ENCODE peak calls at places on chromosomes 7 and 10, in six cellular contexts. One of them, this sample, is unnamed.

GRCh38 chr7:75985518-75986146 is 8.8 kb downstream of the TMEM120A start:
- DNase-seq in OCI-LY7: no peak
- DNase-seq in GM23338: no peak
- DNase-seq in SK-N-SH: peak
- DNase-seq in neural progenitor cell: no peak
- DNase-seq in hepatocyte: peak
- DNase-seq in this sample: no peak

GRCh38 chr7:100000239-100000638 is 15.2 kb upstream of the ZKSCAN1 start:
- DNase-seq in GM23338: no peak
- DNase-seq in OCI-LY7: no peak
- DNase-seq in SK-N-SH: no peak
- DNase-seq in neural progenitor cell: no peak
- DNase-seq in hepatocyte: no peak
- DNase-seq in this sample: no peak

GRCh38 chr7:13792208-13792607 is 197.3 kb downstream of the ETV1 start:
- DNase-seq in hepatocyte: no peak
- DNase-seq in OCI-LY7: no peak
- DNase-seq in GM23338: no peak
- DNase-seq in SK-N-SH: peak
- DNase-seq in neural progenitor cell: no peak
- DNase-seq in this sample: no peak

GRCh38 chr7:34396437-34397064 is 261.5 kb upstream of the NPSR1 start:
- DNase-seq in neural progenitor cell: no peak
- DNase-seq in hepatocyte: no peak
- DNase-seq in OCI-LY7: no peak
- DNase-seq in SK-N-SH: no peak
- DNase-seq in GM23338: no peak
- DNase-seq in this sample: no peak

GRCh38 chr10:14751576-14752330 is 22.9 kb downstream of the FAM107B start:
- DNase-seq in SK-N-SH: no peak
- DNase-seq in hepatocyte: peak
- DNase-seq in GM23338: peak
- DNase-seq in OCI-LY7: peak
- DNase-seq in neural progenitor cell: no peak
- DNase-seq in this sample: peak

GRCh38 chr7:103316378-103316941 is 19.2 kb downstream of the PMPCB start:
- DNase-seq in OCI-LY7: no peak
- DNase-seq in GM23338: no peak
- DNase-seq in neural progenitor cell: no peak
- DNase-seq in hepatocyte: no peak
- DNase-seq in SK-N-SH: no peak
- DNase-seq in this sample: no peak

GRCh38 chr7:88167223-88167622 is 52.6 kb downstream of the SRI start:
- DNase-seq in GM23338: no peak
- DNase-seq in hepatocyte: no peak
- DNase-seq in neural progenitor cell: peak
- DNase-seq in SK-N-SH: peak
- DNase-seq in OCI-LY7: no peak
- DNase-seq in this sample: no peak

GRCh38 chr7:128084896-128085608 is 53.8 kb upstream of the LRRC4 start:
- DNase-seq in hepatocyte: no peak
- DNase-seq in OCI-LY7: no peak
- DNase-seq in GM23338: no peak
- DNase-seq in neural progenitor cell: no peak
- DNase-seq in SK-N-SH: peak
- DNase-seq in this sample: no peak

GRCh38 chr7:119935418-119936025 is 337.5 kb upstream of the KCND2 start:
- DNase-seq in neural progenitor cell: peak
- DNase-seq in OCI-LY7: peak
- DNase-seq in GM23338: peak
- DNase-seq in SK-N-SH: peak
- DNase-seq in hepatocyte: peak
- DNase-seq in this sample: peak

GRCh38 chr10:25504306-25504705 is 329.5 kb downstream of the GPR158 start:
- DNase-seq in SK-N-SH: no peak
- DNase-seq in neural progenitor cell: no peak
- DNase-seq in GM23338: no peak
- DNase-seq in hepatocyte: no peak
- DNase-seq in OCI-LY7: no peak
- DNase-seq in this sample: no peak

GRCh38 chr10:61492596-61492995 is 39.4 kb upstream of the TMEM26 start:
- DNase-seq in SK-N-SH: no peak
- DNase-seq in neural progenitor cell: no peak
- DNase-seq in GM23338: no peak
- DNase-seq in hepatocyte: no peak
- DNase-seq in OCI-LY7: no peak
- DNase-seq in this sample: no peak

GRCh38 chr7:142332421-142332820 is 74.6 kb upstream of the PRSS58 start:
- DNase-seq in GM23338: no peak
- DNase-seq in hepatocyte: no peak
- DNase-seq in OCI-LY7: no peak
- DNase-seq in SK-N-SH: no peak
- DNase-seq in neural progenitor cell: no peak
- DNase-seq in this sample: no peak

DNA sequence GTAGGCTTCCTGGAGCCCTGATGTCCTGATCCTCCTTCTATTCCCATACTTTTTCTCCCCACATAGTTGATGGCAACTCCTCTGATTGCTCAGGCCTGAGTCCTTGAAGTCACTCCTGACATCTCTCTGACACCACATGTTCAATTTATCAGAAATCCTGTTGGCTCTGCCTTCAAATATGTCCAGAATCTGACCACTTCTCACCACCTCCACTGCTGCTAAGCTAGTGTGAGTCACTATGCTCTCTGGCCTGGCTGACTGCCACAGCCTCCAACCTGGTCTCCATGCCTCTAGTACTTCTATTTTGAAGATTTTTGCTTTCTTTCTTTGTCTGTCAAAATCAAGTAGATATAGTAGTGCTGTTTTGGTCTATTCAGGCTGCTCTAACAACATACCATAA is 53.0 kb downstream of the TMEM229A start:
- DNase-seq in OCI-LY7: no peak
- DNase-seq in GM23338: no peak
- DNase-seq in neural progenitor cell: no peak
- DNase-seq in hepatocyte: peak
- DNase-seq in SK-N-SH: no peak
- DNase-seq in this sample: no peak
- TF ChIP-seq EZH2phosphoT487 in OCI-LY7: no peak
- TF ChIP-seq EZH2phosphoT487 in GM23338: no peak
- TF ChIP-seq EZH2phosphoT487 in neural progenitor cell: no peak
- TF ChIP-seq EZH2phosphoT487 in hepatocyte: no peak
- TF ChIP-seq EZH2phosphoT487 in SK-N-SH: no peak
- TF ChIP-seq EZH2phosphoT487 in this sample: no peak

DNA sequence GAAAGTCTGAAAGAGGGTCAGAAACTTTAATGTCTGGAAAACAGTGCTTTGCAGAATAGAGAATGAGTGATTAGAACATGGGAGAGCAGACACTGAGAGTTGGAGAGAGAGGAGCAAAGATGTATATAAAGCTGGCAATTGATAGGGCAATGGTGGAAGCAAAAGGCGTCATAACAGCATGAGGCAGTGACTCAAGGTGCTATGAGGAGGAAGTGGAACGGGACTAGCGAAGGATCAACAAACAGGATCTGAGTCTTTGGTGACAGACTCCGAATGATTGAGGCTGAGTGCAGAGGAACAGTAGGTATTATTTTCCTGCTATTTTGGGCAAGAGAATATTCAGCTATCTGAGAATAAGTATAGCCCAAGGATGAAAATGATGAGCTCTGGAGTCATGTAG is 20.1 kb upstream of the ATE1 start:
- DNase-seq in neural progenitor cell: no peak
- DNase-seq in hepatocyte: no peak
- DNase-seq in OCI-LY7: no peak
- DNase-seq in SK-N-SH: no peak
- DNase-seq in GM23338: no peak
- DNase-seq in this sample: no peak
- H3K4me2 ChIP-seq in neural progenitor cell: no peak
- H3K4me2 ChIP-seq in hepatocyte: no peak
- H3K4me2 ChIP-seq in OCI-LY7: no peak
- H3K4me2 ChIP-seq in SK-N-SH: no peak
- H3K4me2 ChIP-seq in GM23338: no peak
- H3K4me2 ChIP-seq in this sample: no peak

GRCh38 chr10:129094813-129095212 is 372.2 kb upstream of the MGMT start:
- DNase-seq in GM23338: no peak
- DNase-seq in SK-N-SH: no peak
- DNase-seq in OCI-LY7: no peak
- DNase-seq in hepatocyte: no peak
- DNase-seq in neural progenitor cell: no peak
- DNase-seq in this sample: no peak

GRCh38 chr10:129093641-129094040 is 373.4 kb upstream of the MGMT start:
- DNase-seq in OCI-LY7: no peak
- DNase-seq in SK-N-SH: no peak
- DNase-seq in hepatocyte: no peak
- DNase-seq in GM23338: no peak
- DNase-seq in neural progenitor cell: no peak
- DNase-seq in this sample: no peak

GRCh38 chr10:129096340-129096984 is 370.6 kb upstream of the MGMT start:
- DNase-seq in hepatocyte: peak
- DNase-seq in SK-N-SH: no peak
- DNase-seq in OCI-LY7: no peak
- DNase-seq in neural progenitor cell: no peak
- DNase-seq in GM23338: no peak
- DNase-seq in this sample: peak

GRCh38 chr10:129095980-129096339 is 371.1 kb upstream of the MGMT start:
- DNase-seq in GM23338: no peak
- DNase-seq in OCI-LY7: no peak
- DNase-seq in SK-N-SH: no peak
- DNase-seq in hepatocyte: no peak
- DNase-seq in neural progenitor cell: no peak
- DNase-seq in this sample: peak

GRCh38 chr10:129094233-129094632 is 372.8 kb upstream of the MGMT start:
- DNase-seq in OCI-LY7: no peak
- DNase-seq in neural progenitor cell: no peak
- DNase-seq in hepatocyte: no peak
- DNase-seq in GM23338: no peak
- DNase-seq in SK-N-SH: no peak
- DNase-seq in this sample: no peak
- TF ChIP-seq EZH2phosphoT487 in OCI-LY7: no peak
- TF ChIP-seq EZH2phosphoT487 in neural progenitor cell: no peak
- TF ChIP-seq EZH2phosphoT487 in hepatocyte: no peak
- TF ChIP-seq EZH2phosphoT487 in GM23338: no peak
- TF ChIP-seq EZH2phosphoT487 in SK-N-SH: no peak
- TF ChIP-seq EZH2phosphoT487 in this sample: no peak

DNA sequence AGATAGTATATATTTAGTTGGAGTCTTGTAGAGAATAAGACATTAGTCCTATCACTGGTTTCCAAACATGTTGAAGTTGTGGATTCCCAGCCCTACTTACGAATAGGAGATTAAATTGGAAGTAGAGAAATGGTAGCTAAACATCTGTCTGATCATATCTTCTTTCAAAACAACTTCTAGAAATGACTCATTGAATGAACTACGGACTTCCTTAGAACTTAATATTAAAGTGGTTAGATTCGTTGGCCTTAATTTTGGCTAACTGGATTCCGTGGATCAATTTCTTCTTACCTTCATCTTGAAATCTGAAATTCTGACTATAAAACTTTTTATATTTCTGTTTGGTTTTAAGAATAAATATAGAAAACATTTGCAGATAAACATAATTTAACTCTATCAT is 3.4 kb downstream of the PHF14 start:
- DNase-seq in OCI-LY7: no peak
- DNase-seq in SK-N-SH: no peak
- DNase-seq in neural progenitor cell: no peak
- DNase-seq in GM23338: no peak
- DNase-seq in hepatocyte: no peak
- DNase-seq in this sample: no peak
- H3K4me2 ChIP-seq in OCI-LY7: peak
- H3K4me2 ChIP-seq in SK-N-SH: no peak
- H3K4me2 ChIP-seq in neural progenitor cell: no peak
- H3K4me2 ChIP-seq in GM23338: peak
- H3K4me2 ChIP-seq in hepatocyte: no peak
- H3K4me2 ChIP-seq in this sample: no peak

GRCh38 chr10:123379156-123379555 is 225.0 kb downstream of the BUB3 start:
- DNase-seq in GM23338: peak
- DNase-seq in SK-N-SH: no peak
- DNase-seq in neural progenitor cell: no peak
- DNase-seq in OCI-LY7: no peak
- DNase-seq in hepatocyte: no peak
- DNase-seq in this sample: no peak
- TF ChIP-seq EZH2phosphoT487 in GM23338: no peak
- TF ChIP-seq EZH2phosphoT487 in SK-N-SH: no peak
- TF ChIP-seq EZH2phosphoT487 in neural progenitor cell: no peak
- TF ChIP-seq EZH2phosphoT487 in OCI-LY7: no peak
- TF ChIP-seq EZH2phosphoT487 in hepatocyte: no peak
- TF ChIP-seq EZH2phosphoT487 in this sample: no peak

DNA sequence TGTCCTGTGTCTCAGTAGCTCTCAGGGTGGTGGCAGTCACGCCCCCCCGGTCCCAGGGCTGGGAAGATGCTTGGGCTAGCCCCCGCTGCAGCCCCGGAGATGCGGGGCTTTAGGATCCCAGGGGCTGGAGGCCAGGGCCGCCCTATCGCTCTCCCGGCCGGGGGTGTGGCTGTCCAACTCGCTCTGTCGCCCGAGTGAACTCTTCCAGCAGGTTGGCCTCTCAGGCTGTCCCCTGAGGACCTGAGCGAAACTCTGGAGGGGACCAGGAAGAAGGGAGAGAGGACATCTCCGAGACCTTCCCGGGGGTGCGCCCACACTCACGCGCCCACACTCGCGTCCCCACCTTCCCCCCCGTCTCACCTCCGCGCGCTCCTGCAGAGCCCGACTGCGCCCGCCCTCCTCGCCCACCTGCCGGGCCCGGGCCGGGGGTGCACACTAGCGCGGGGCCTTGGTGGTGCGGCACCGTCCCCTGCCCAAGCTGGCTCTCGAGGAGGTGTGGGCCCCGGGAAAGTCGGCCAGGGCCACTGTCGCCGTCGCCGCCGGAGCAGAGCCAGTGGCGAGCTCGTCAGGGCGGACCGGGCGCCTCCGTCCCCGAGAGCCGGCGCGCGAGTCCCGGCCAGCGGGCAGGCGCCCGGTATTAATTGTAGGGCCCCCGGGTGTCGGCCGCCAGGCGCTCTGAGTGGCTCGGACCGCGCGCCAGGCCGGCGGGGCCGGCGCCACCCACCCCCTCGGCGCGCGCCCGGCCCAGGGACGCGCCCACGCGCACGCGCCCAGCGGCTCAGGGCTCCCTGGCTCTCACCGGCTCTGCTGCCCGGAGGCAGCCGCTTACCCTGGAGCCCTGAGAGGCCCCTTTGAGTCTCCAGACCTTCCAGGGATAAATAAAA is 101.8 kb upstream of the SVIL start:
- DNase-seq in GM23338: peak
- DNase-seq in neural progenitor cell: peak
- DNase-seq in SK-N-SH: peak
- DNase-seq in OCI-LY7: no peak
- DNase-seq in hepatocyte: peak
- DNase-seq in this sample: peak
- H3K4me2 ChIP-seq in GM23338: peak
- H3K4me2 ChIP-seq in neural progenitor cell: peak
- H3K4me2 ChIP-seq in SK-N-SH: peak
- H3K4me2 ChIP-seq in OCI-LY7: no peak
- H3K4me2 ChIP-seq in hepatocyte: peak
- H3K4me2 ChIP-seq in this sample: peak

GRCh38 chr7:155296788-155297516 is 726 bp upstream of the INSIG1 start:
- DNase-seq in GM23338: peak
- DNase-seq in hepatocyte: peak
- DNase-seq in neural progenitor cell: peak
- DNase-seq in SK-N-SH: no peak
- DNase-seq in OCI-LY7: peak
- DNase-seq in this sample: peak
- TF ChIP-seq EZH2phosphoT487 in GM23338: no peak
- TF ChIP-seq EZH2phosphoT487 in hepatocyte: no peak
- TF ChIP-seq EZH2phosphoT487 in neural progenitor cell: no peak
- TF ChIP-seq EZH2phosphoT487 in SK-N-SH: no peak
- TF ChIP-seq EZH2phosphoT487 in OCI-LY7: no peak
- TF ChIP-seq EZH2phosphoT487 in this sample: no peak